ENCODE peak calls at places on chromosomes 2 and 18, in five cellular contexts. L, S, B, Z and U are unnamed samples.

GRCh38 chr2:240615830-240616547 is 9.3 kb upstream of the GPR35 start:
- DNase-seq in L (no peak), S (peak; percentile 41), B (no peak), Z (no peak), U (peak; percentile 31)

GRCh38 chr2:100756704-100757103 is 63.2 kb upstream of the NPAS2 start:
- DNase-seq in L (no peak), S (no peak), B (no peak), Z (no peak), U (no peak)

GRCh38 chr18:830315-830901 is 18.4 kb upstream of the YES1 start:
- DNase-seq in L (no peak), S (no peak), B (no peak), Z (no peak), U (no peak)

GRCh38 chr2:168181825-168182224 is 65.6 kb downstream of the STK39 start:
- DNase-seq in L (no peak), S (no peak), B (no peak), Z (no peak), U (no peak)

GRCh38 chr18:32346667-32347066 is 124.0 kb downstream of the GAREM1 start:
- DNase-seq in L (no peak), S (no peak), B (no peak), Z (no peak), U (no peak)

GRCh38 chr2:84417453-84417852 is 41.6 kb downstream of the SUCLG1 start:
- DNase-seq in L (no peak), S (no peak), B (no peak), Z (no peak), U (no peak)

GRCh38 chr2:181073896-181074295 is 93.5 kb downstream of the UBE2E3 start:
- DNase-seq in L (no peak), S (no peak), B (no peak), Z (no peak), U (no peak)

GRCh38 chr2:26988165-26988879 is 17.9 kb downstream of the MAPRE3 start:
- DNase-seq in L (no peak), S (no peak), B (no peak), Z (no peak), U (no peak)

GRCh38 chr2:42392191-42392590 is 31.2 kb upstream of the COX7A2L start:
- DNase-seq in L (no peak), S (no peak), B (no peak), Z (no peak), U (no peak)

GRCh38 chr18:30328839-30329238 is 713.7 kb downstream of the DSC3 start:
- DNase-seq in L (no peak), S (no peak), B (no peak), Z (no peak), U (no peak)

GRCh38 chr2:64114063-64114911 is 29.9 kb downstream of the PELI1 start:
- DNase-seq in L (no peak), S (no peak), B (no peak), Z (peak; percentile 20), U (no peak)

GRCh38 chr18:48453330-48454063 is 44.3 kb upstream of the ZBTB7C start:
- DNase-seq in L (no peak), S (no peak), B (no peak), Z (no peak), U (no peak)

GRCh38 chr2:100785621-100786296 is 34.2 kb upstream of the NPAS2 start:
- DNase-seq in L (no peak), S (no peak), B (no peak), Z (no peak), U (no peak)

DNA sequence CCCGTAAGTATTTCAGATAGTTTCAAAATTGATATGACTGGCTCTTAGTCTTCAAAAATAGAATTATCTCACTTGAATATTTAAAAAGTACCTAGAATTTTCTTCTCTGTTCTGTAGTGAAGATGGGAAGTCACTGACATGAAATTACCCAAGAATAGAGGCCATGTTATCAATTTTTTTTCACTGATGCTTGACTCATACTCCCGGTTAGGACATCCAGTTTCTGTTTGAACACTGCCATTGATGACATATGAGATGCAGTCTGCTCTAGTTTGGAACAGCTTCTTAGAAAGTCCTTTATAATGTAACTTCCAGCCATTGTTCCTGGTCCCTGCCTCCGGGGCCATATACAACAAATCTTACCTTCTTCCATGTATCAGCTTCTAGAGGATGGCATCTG is 26.0 kb downstream of the MAP3K20 start:
- DNase-seq in L (no peak), S (no peak), B (no peak), Z (no peak), U (no peak)
- H3K27ac ChIP-seq in L (no peak overlapping the region), S (peak overlapping the region; percentile 73), B (no peak overlapping the region), Z (no peak overlapping the region), U (no peak overlapping the region)

DNA sequence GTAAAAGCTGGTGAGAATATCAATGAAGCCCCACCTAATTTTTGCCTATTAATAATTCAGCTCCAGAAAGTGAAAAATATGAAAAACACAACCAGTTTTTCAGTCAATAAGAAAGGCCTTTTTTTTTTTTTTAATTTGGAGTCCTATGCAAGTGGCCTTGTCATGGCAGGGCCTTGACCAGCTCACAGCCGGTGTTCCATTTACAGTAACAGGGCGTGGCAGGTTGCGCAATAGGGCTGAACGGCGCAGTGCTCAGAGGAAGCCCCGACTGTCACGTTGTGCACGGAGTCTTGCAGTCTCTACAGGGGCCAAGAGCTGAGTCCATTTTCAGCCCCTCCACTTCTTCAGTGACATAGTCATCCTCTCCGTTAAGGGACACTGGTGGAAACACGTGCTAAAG is 184.1 kb upstream of the FN1 start:
- DNase-seq in L (no peak), S (no peak), B (no peak), Z (no peak), U (no peak)
- TF ChIP-seq CTCF in L (no peak), S (no peak), B (no peak), Z (no peak), U (no peak)

DNA sequence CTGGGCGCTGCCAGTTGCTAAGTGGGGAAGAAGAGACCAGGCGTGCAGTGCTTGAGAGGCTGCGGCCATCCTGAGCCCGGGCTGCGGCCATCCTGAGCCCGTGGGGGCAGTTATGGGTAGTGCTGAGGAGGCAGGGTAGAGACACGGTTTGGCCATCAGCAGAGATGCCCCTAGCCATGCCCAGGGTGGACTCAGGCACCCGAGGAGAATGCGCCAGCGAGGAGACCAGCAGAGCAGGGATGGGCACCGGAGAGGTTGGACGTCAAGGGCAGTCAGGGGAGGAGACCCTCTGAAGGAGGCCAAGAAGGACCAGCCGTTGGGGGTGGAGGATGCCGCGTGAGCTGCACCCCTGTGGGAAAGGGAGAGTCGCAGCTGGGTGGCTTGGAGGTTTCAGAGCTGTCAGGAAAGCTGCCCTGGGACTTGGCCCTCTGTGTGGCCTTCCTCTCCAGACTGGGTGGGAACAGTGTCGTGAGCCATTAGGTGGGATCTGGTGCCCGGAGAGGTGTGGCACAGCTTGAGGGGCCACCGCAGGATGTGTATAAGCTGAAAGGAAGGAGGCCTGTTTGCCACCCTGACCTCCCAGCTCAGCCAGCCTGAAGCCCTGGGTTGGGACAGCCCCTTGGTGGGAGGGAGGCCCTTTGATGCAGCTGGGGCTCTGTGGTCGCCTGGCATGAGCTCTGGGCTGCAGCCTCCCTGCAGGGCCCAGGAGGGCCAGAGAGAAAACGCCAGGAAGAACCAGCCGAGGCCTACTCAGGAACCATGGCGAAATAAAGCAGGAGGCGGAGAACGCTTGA is 56.0 kb downstream of the SH3BP4 start:
- DNase-seq in L (no peak), S (no peak), B (no peak), Z (no peak), U (no peak)
- H3K27ac ChIP-seq in L (no peak overlapping the region), S (no peak overlapping the region), B (peak overlapping the region; percentile 23), Z (no peak overlapping the region), U (no peak overlapping the region)

DNA sequence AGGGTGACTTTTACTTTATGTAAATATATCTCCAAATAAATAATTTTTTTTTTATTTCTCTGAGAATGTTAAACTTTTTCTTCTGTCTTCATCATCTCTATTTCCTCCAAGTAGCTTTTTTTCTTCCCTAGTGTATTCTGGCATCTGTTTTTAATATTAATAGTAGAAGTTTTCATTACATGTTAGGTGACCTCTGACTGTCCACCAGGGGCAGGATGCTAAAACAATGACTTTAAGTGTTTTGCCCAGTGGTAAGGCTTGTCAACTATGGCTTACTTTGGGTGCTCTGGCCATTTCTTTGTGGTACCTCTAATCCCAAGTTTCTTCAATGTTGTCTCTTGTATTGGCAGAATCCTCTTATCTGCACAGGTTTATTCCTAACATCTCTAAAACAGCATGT is 127.1 kb downstream of the SRBD1 start:
- DNase-seq in L (no peak), S (no peak), B (peak; percentile 10), Z (no peak), U (no peak)
- TF ChIP-seq CTCF in L (no peak), S (no peak), B (no peak), Z (peak; percentile 33), U (no peak)

DNA sequence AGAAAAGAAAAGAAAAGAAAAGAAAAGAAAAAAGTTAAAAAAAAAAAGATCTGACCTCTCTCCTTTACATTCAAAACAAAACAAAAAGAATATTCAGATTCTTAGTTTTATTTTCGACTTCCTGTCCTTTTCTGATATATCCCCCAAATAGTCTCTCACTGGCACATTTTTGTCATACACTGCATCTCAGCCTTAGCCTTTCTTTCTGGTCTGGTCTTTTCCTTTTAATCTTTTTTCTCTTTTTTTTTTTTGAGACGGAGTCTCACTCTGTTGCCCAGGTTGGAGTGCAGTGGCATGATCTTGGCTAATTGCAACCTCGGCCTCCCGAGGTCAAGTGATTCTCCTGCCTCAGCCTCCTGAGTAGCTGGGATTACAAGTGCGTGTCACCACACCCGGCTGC is 1.6 kb upstream of the RIOK3 start:
- DNase-seq in L (no peak), S (no peak), B (no peak), Z (no peak), U (no peak)
- H3K27ac ChIP-seq in L (no peak overlapping the region), S (no peak overlapping the region), B (no peak overlapping the region), Z (no peak overlapping the region), U (no peak overlapping the region)

DNA sequence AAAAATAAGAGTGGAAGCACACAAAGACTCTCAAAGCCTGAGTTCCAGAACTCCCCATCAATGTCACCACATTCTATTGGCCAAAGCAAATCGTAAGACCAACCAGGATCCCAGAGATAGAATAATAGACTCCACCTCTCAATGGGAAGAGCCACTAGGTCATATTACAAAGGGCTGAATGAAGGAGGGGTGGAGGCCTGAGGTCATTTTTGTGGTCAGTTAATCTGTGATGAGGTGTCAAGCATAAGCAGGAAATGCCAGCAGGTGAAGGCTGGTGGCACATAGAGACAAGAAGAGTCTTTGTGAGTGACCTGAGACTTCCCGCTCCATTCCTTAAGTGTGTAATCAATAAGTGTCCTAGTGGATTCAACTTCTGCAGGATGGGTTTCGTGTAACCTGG is 144.3 kb downstream of the TFCP2L1 start:
- DNase-seq in L (no peak), S (no peak), B (no peak), Z (no peak), U (no peak)
- TF ChIP-seq CTCF in L (no peak), S (no peak), B (no peak), Z (no peak), U (no peak)

DNA sequence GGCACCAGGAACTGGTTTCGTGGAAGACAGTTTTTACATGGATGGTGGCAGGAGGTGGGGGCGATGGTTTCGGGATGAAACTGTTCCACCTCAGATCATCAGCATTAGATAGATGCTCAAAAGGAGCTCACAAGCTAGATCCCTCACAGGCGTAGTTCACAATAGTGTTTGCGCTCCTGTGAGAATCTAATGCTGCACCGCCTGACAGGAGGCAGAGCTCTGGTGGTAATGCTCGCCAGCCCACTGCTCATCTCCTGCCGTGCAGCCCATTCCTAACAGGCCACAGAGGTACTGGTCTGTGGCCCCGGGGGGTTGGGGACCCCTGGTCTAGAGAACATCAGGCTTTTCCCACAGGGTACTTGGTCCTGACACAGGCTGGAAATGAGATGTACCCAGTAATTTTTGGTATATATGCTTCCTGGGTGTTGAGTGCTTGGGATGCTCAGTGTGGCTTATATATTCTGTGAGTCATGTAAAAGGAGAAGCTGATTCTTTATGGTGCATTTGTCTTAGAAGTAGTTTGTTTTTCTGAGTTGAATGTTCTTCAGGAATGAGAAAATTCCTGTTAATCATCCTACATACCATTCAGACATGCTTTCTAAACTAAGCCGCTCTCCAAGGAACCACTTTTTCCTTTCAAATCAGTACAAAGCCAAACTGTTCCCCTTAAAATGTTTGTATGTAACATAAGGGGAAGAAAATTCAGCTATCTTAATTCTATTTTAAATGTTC is 121.9 kb downstream of the NCK2 start:
- DNase-seq in L (no peak), S (no peak), B (no peak), Z (peak; percentile 45), U (no peak)
- H3K27ac ChIP-seq in L (no peak overlapping the region), S (no peak overlapping the region), B (no peak overlapping the region), Z (peak overlapping the region; percentile 66), U (no peak overlapping the region)